ENCODE peak calls at places on chromosomes 16 and 17, in nine cellular contexts. R, N, U, W, B, X, L, C and A are unnamed samples.

GRCh38 chr17:75147878-75148546 is 6.3 kb downstream of the JPT1 start:
- DNase-seq in R (no peak), W (no peak), B (no peak), C (no peak), N (no peak), X (no peak), L (no peak), U (no peak), A (no peak)

GRCh38 chr17:40091691-40092397 is 8.5 kb downstream of the NR1D1 start:
- DNase-seq in N (peak; percentile 71), L (no peak), B (no peak), R (no peak), W (no peak), U (no peak), X (no peak), C (no peak), A (no peak)

GRCh38 chr17:74445156-74445555 is 13.3 kb downstream of the GPRC5C start:
- DNase-seq in C (no peak), L (no peak), N (no peak), X (no peak), B (no peak), U (no peak), W (no peak), R (no peak), A (no peak)

GRCh38 chr17:50059256-50059655 is 3.3 kb downstream of the ITGA3 start:
- DNase-seq in X (no peak), U (no peak), R (no peak), B (no peak), W (no peak), C (no peak), N (peak; percentile 70), L (no peak), A (no peak)

GRCh38 chr17:15287533-15288267 is 22.6 kb upstream of the PMP22 start:
- DNase-seq in N (peak; percentile 8), L (peak; percentile 55), B (peak; percentile 81), R (no peak), W (no peak), U (no peak), C (no peak), X (no peak), A (no peak)

GRCh38 chr16:69837380-69837779 is 75.2 kb downstream of the WWP2 start:
- DNase-seq in L (no peak), N (no peak), U (no peak), R (no peak), B (no peak), W (no peak), X (no peak), C (no peak), A (no peak)

GRCh38 chr16:25222959-25223358 is 6.2 kb downstream of the AQP8 start:
- DNase-seq in L (no peak), W (no peak), C (no peak), U (no peak), B (no peak), X (no peak), N (no peak), R (no peak), A (no peak)

GRCh38 chr17:79438936-79439335 is 171.9 kb downstream of the RBFOX3 start:
- DNase-seq in U (no peak), L (no peak), N (no peak), W (no peak), R (no peak), X (no peak), B (no peak), C (no peak), A (no peak)

GRCh38 chr17:64369007-64369893 is 21.4 kb downstream of the PECAM1 start:
- DNase-seq in U (no peak), X (no peak), C (no peak), L (no peak), W (no peak), R (no peak), B (peak; percentile 38), N (no peak), A (no peak)

GRCh38 chr16:83900611-83901010 is 1.7 kb downstream of the MLYCD start:
- DNase-seq in N (no peak), L (no peak), B (no peak), X (no peak), R (no peak), C (no peak), W (no peak), U (no peak), A (no peak)

GRCh38 chr17:49516190-49516589 is 21.1 kb downstream of the NGFR start:
- DNase-seq in N (peak; percentile 64), U (no peak), R (no peak), W (no peak), C (no peak), X (no peak), B (no peak), L (peak; percentile 55), A (no peak)

GRCh38 chr16:79287424-79287917 is 313.1 kb downstream of the MAF start:
- DNase-seq in W (no peak), X (no peak), B (no peak), N (no peak), R (no peak), U (no peak), C (no peak), L (no peak), A (no peak)
- H3K4me3 ChIP-seq in W (no peak overlapping the region), X (no peak overlapping the region), B (peak overlapping the region; percentile 29), N (no peak overlapping the region), R (no peak overlapping the region), U (no peak overlapping the region), C (no peak overlapping the region), L (no peak overlapping the region), A (no peak overlapping the region)

GRCh38 chr17:17952691-17953090 is 19.5 kb downstream of the TOM1L2 start:
- DNase-seq in U (no peak), R (no peak), B (no peak), W (no peak), L (no peak), X (no peak), C (no peak), N (peak; percentile 79), A (no peak)

GRCh38 chr17:17951524-17951923 is 20.7 kb downstream of the TOM1L2 start:
- DNase-seq in N (no peak), R (no peak), W (no peak), U (no peak), C (peak; percentile 63), X (no peak), B (no peak), L (no peak), A (no peak)

GRCh38 chr17:17950347-17950746 is 21.9 kb downstream of the TOM1L2 start:
- DNase-seq in R (no peak), C (no peak), U (no peak), X (no peak), N (no peak), W (no peak), L (no peak), B (no peak), A (no peak)

GRCh38 chr17:17947966-17948365 is 24.2 kb downstream of the TOM1L2 start:
- DNase-seq in X (no peak), L (no peak), N (no peak), C (peak; percentile 85), R (no peak), B (no peak), W (no peak), U (no peak), A (no peak)

GRCh38 chr17:17950806-17951205 is 21.4 kb downstream of the TOM1L2 start:
- DNase-seq in W (no peak), X (no peak), C (no peak), L (no peak), N (peak; percentile 78), R (no peak), B (no peak), U (no peak), A (no peak)
- TF ChIP-seq CTCF in W (peak; percentile 13), X (peak; percentile 59), C (peak; percentile 55), L (peak; percentile 14), N (peak; percentile 77), R (no peak), B (no peak), U (peak; percentile 18), A (peak; percentile 32)

DNA sequence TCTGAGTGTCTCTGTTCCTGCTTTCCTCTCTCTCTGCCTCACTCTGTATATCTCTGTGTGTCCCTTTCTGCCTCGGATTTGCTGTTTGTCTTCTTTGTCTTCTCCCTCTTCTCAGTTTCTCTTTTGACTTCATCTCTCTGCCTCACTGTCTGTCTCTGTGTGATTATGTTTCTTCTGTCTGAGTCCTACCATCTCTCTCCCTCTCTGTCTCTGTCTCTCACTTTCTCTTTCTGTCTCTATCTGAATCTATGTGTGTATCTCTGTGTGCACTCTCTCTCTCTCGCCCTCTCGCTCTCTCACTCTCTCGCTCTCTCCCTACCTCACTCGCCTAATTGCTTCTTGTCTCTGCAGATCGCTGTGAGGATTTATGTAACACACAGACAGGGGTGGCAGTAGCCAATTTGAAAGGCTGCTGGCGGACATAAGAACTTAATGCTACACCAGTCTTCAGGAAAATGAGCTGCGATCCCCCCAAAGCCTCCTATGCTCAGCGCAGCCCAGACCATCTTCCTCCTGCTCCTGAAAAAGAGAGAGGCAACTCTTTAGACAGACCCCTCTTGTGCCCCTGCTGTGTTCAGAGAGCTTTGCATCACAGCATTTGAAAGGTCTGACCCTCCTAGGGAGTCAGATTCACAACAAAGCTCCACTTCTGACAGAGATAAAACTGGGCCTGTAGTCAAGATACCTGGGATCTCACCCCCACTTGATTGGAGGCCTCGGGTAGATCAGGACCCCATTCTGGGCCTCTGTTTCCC is 140.9 kb downstream of the CCT6B start:
- DNase-seq in U (no peak), C (no peak), X (no peak), B (no peak), W (no peak), R (no peak), L (no peak), N (peak; percentile 84), A (no peak)
- H3K4me3 ChIP-seq in U (no peak overlapping the region), C (no peak overlapping the region), X (no peak overlapping the region), B (no peak overlapping the region), W (no peak overlapping the region), R (no peak overlapping the region), L (no peak overlapping the region), N (no peak overlapping the region), A (no peak overlapping the region)

DNA sequence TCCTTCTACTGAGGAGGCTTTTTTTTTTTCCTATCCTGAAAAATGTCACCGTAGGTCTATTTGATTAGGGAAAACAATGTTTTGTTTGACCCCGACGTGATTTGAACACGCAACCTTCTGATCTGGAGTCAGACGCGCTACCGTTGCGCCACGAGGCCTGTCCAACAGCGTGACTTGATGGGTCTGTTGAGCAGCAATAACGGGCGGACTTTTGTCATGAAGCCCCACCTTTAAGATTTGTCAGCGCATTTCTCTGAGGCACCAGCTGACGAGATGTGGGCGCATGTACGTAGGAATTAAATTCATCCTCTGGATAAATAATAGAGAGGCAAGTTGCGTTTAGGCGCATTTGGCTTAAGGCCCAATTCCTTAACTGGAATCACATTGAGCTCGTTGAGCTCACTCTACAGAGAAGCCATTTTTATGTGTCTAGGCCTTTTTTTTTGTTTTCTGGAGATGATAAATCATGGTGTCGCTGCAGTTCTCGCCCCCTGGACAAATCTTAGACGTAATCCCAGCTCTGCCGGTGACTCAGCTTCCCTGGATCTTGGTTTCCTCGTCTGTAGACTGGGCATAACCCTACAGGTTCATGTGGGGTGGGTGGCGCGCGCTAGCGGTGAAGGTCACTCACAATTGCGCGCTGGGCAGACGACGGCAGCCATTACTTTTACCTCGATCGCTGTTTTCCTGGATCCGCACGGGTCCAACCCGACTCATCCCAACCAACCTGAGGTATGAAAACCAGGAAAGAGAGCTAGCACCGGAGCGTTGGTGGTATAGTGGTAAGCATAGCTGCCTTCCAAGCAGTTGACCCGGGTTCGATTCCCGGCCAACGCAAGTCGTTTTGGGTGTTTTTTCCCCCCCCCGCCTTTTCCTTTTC is 10.6 kb upstream of the AURKB start:
- DNase-seq in X (peak; percentile 89), U (peak; percentile 81), L (peak; percentile 92), R (peak; percentile 97), C (peak; percentile 87), W (peak; percentile 86), N (peak; percentile 100), B (peak; percentile 96), A (no peak)
- TF ChIP-seq CTCF in X (no peak), U (no peak), L (no peak), R (peak; percentile 20), C (no peak), W (peak; percentile 16), N (no peak), B (no peak), A (no peak)